ENCODE peak calls at places on chromosomes 11 and 22, in seven cellular contexts. One of them, this sample, is unnamed.

GRCh38 chr11:2517016-2517385 is 72.2 kb downstream of the KCNQ1 start:
- DNase-seq in AG10803: no peak
- DNase-seq in OCI-LY7: no peak
- DNase-seq in GM20000: no peak
- DNase-seq in MCF 10A: no peak
- DNase-seq in pancreas: no peak
- DNase-seq in DND-41: no peak
- DNase-seq in this sample: no peak

GRCh38 chr11:69950120-69950519 is 128.0 kb upstream of the ANO1 start:
- DNase-seq in AG10803: no peak
- DNase-seq in OCI-LY7: peak
- DNase-seq in GM20000: peak
- DNase-seq in MCF 10A: peak
- DNase-seq in pancreas: peak
- DNase-seq in DND-41: peak
- DNase-seq in this sample: no peak

GRCh38 chr11:17406818-17407149 is 18.3 kb upstream of the KCNJ11 start:
- DNase-seq in AG10803: no peak
- DNase-seq in OCI-LY7: no peak
- DNase-seq in GM20000: no peak
- DNase-seq in MCF 10A: no peak
- DNase-seq in pancreas: peak
- DNase-seq in DND-41: no peak
- DNase-seq in this sample: no peak

GRCh38 chr22:50011447-50012200 is 941 bp downstream of the IL17REL start:
- DNase-seq in AG10803: no peak
- DNase-seq in OCI-LY7: peak
- DNase-seq in GM20000: no peak
- DNase-seq in MCF 10A: no peak
- DNase-seq in pancreas: no peak
- DNase-seq in DND-41: no peak
- DNase-seq in this sample: no peak

GRCh38 chr22:36022697-36023096 is 5.9 kb downstream of the RBFOX2 start:
- DNase-seq in AG10803: no peak
- DNase-seq in OCI-LY7: peak
- DNase-seq in GM20000: no peak
- DNase-seq in MCF 10A: no peak
- DNase-seq in pancreas: no peak
- DNase-seq in DND-41: no peak
- DNase-seq in this sample: no peak

GRCh38 chr22:50696799-50697561 is 24.4 kb downstream of the SHANK3 start:
- DNase-seq in AG10803: peak
- DNase-seq in OCI-LY7: no peak
- DNase-seq in GM20000: no peak
- DNase-seq in MCF 10A: no peak
- DNase-seq in pancreas: peak
- DNase-seq in DND-41: no peak
- DNase-seq in this sample: no peak

GRCh38 chr11:125345706-125346561 is 150.1 kb downstream of the FEZ1 start:
- DNase-seq in AG10803: peak
- DNase-seq in OCI-LY7: peak
- DNase-seq in GM20000: peak
- DNase-seq in MCF 10A: peak
- DNase-seq in pancreas: peak
- DNase-seq in DND-41: peak
- DNase-seq in this sample: no peak

GRCh38 chr11:4826425-4826824 is 5.3 kb downstream of the OR51F2 start:
- DNase-seq in AG10803: peak
- DNase-seq in OCI-LY7: no peak
- DNase-seq in GM20000: no peak
- DNase-seq in MCF 10A: no peak
- DNase-seq in pancreas: no peak
- DNase-seq in DND-41: no peak
- DNase-seq in this sample: no peak

GRCh38 chr11:112564228-112564955 is 303.7 kb upstream of the PLET1 start:
- DNase-seq in AG10803: peak
- DNase-seq in OCI-LY7: no peak
- DNase-seq in GM20000: no peak
- DNase-seq in MCF 10A: peak
- DNase-seq in pancreas: no peak
- DNase-seq in DND-41: no peak
- DNase-seq in this sample: no peak

GRCh38 chr11:12123799-12124198 is 13.4 kb downstream of the MICAL2 start:
- DNase-seq in AG10803: peak
- DNase-seq in OCI-LY7: no peak
- DNase-seq in GM20000: no peak
- DNase-seq in MCF 10A: no peak
- DNase-seq in pancreas: no peak
- DNase-seq in DND-41: no peak
- DNase-seq in this sample: no peak

GRCh38 chr22:44732661-44733060 is 19.7 kb upstream of the ARHGAP8 start:
- DNase-seq in AG10803: no peak
- DNase-seq in OCI-LY7: no peak
- DNase-seq in GM20000: no peak
- DNase-seq in MCF 10A: no peak
- DNase-seq in pancreas: no peak
- DNase-seq in DND-41: no peak
- DNase-seq in this sample: no peak

GRCh38 chr11:64069401-64070300 is 33.9 kb downstream of the FLRT1 start:
- DNase-seq in AG10803: no peak
- DNase-seq in OCI-LY7: no peak
- DNase-seq in GM20000: no peak
- DNase-seq in MCF 10A: no peak
- DNase-seq in pancreas: no peak
- DNase-seq in DND-41: no peak
- DNase-seq in this sample: no peak

GRCh38 chr11:64444838-64445441 is 86.0 kb downstream of the RPS6KA4 start:
- DNase-seq in AG10803: peak
- DNase-seq in OCI-LY7: peak
- DNase-seq in GM20000: no peak
- DNase-seq in MCF 10A: peak
- DNase-seq in pancreas: no peak
- DNase-seq in DND-41: no peak
- DNase-seq in this sample: no peak

GRCh38 chr11:83540112-83540675 is 254.0 kb upstream of the CCDC90B start:
- DNase-seq in AG10803: no peak
- DNase-seq in OCI-LY7: no peak
- DNase-seq in GM20000: no peak
- DNase-seq in MCF 10A: no peak
- DNase-seq in pancreas: no peak
- DNase-seq in DND-41: no peak
- DNase-seq in this sample: no peak

GRCh38 chr11:76574406-76574805 is 96.1 kb downstream of the LRRC32 start:
- DNase-seq in AG10803: peak
- DNase-seq in OCI-LY7: no peak
- DNase-seq in GM20000: no peak
- DNase-seq in MCF 10A: no peak
- DNase-seq in pancreas: no peak
- DNase-seq in DND-41: no peak
- DNase-seq in this sample: no peak

GRCh38 chr11:124801636-124802312 is 1.6 kb upstream of the MSANTD2 start:
- DNase-seq in AG10803: peak
- DNase-seq in OCI-LY7: no peak
- DNase-seq in GM20000: no peak
- DNase-seq in MCF 10A: peak
- DNase-seq in pancreas: no peak
- DNase-seq in DND-41: no peak
- DNase-seq in this sample: no peak

GRCh38 chr11:26622201-26622600 is 50.1 kb upstream of the MUC15 start:
- DNase-seq in AG10803: no peak
- DNase-seq in OCI-LY7: no peak
- DNase-seq in GM20000: no peak
- DNase-seq in MCF 10A: peak
- DNase-seq in pancreas: no peak
- DNase-seq in DND-41: no peak
- DNase-seq in this sample: no peak

GRCh38 chr11:102589047-102589459 is 36.1 kb downstream of the MMP20 start:
- DNase-seq in AG10803: no peak
- DNase-seq in OCI-LY7: no peak
- DNase-seq in GM20000: peak
- DNase-seq in MCF 10A: no peak
- DNase-seq in pancreas: no peak
- DNase-seq in DND-41: no peak
- DNase-seq in this sample: no peak

GRCh38 chr11:8055836-8056526 is 25.0 kb upstream of the TUB start:
- DNase-seq in AG10803: no peak
- DNase-seq in OCI-LY7: no peak
- DNase-seq in GM20000: no peak
- DNase-seq in MCF 10A: no peak
- DNase-seq in pancreas: peak
- DNase-seq in DND-41: no peak
- DNase-seq in this sample: no peak

GRCh38 chr11:47415949-47416472 is 7.6 kb downstream of the SLC39A13 start:
- DNase-seq in AG10803: peak
- DNase-seq in OCI-LY7: no peak
- DNase-seq in GM20000: no peak
- DNase-seq in MCF 10A: peak
- DNase-seq in pancreas: no peak
- DNase-seq in DND-41: no peak
- DNase-seq in this sample: no peak

GRCh38 chr11:47004595-47005033 is 68.1 kb downstream of the CSTPP1 start:
- DNase-seq in AG10803: peak
- DNase-seq in OCI-LY7: peak
- DNase-seq in GM20000: no peak
- DNase-seq in MCF 10A: peak
- DNase-seq in pancreas: no peak
- DNase-seq in DND-41: peak
- DNase-seq in this sample: no peak

GRCh38 chr22:23072035-23072910 is 2.0 kb downstream of the GNAZ start:
- DNase-seq in AG10803: peak
- DNase-seq in OCI-LY7: no peak
- DNase-seq in GM20000: no peak
- DNase-seq in MCF 10A: no peak
- DNase-seq in pancreas: peak
- DNase-seq in DND-41: no peak
- DNase-seq in this sample: no peak

GRCh38 chr11:61776561-61777075 is 15.8 kb downstream of the TMEM258 start:
- DNase-seq in AG10803: peak
- DNase-seq in OCI-LY7: peak
- DNase-seq in GM20000: peak
- DNase-seq in MCF 10A: peak
- DNase-seq in pancreas: peak
- DNase-seq in DND-41: peak
- DNase-seq in this sample: peak

GRCh38 chr11:106697058-106697457 is 321.2 kb downstream of the GUCY1A2 start:
- DNase-seq in AG10803: peak
- DNase-seq in OCI-LY7: no peak
- DNase-seq in GM20000: no peak
- DNase-seq in MCF 10A: peak
- DNase-seq in pancreas: no peak
- DNase-seq in DND-41: no peak
- DNase-seq in this sample: no peak

GRCh38 chr11:114796954-114797721 is 118.8 kb downstream of the NXPE2 start:
- DNase-seq in AG10803: no peak
- DNase-seq in OCI-LY7: no peak
- DNase-seq in GM20000: no peak
- DNase-seq in MCF 10A: peak
- DNase-seq in pancreas: no peak
- DNase-seq in DND-41: no peak
- DNase-seq in this sample: no peak

DNA sequence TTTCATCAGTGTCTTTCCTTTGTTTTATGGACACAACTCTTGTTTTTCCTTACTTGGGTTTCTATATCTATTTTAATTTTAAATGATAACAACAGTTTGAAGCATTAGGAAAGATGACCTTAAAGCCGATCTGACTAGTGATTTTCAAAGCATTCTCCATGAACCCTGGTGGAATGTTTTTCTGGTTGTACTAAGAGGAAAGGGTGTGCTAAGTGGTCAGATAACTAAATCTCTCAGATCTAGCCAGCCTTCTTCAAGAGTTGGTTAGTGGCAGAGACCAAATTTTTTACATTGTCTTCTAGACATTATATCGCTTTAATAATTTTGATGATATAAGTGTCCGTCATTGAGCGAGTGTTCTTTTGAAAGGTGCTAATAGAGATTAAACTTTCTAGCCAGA is 134.4 kb downstream of the METTL15 start:
- DNase-seq in AG10803: no peak
- DNase-seq in OCI-LY7: no peak
- DNase-seq in GM20000: no peak
- DNase-seq in MCF 10A: no peak
- DNase-seq in pancreas: no peak
- DNase-seq in DND-41: no peak
- DNase-seq in this sample: no peak
- TF ChIP-seq CTCF in AG10803: no peak
- TF ChIP-seq CTCF in OCI-LY7: no peak
- TF ChIP-seq CTCF in GM20000: no peak
- TF ChIP-seq CTCF in MCF 10A: no peak
- TF ChIP-seq CTCF in pancreas: no peak
- TF ChIP-seq CTCF in DND-41: no peak
- TF ChIP-seq CTCF in this sample: no peak

GRCh38 chr22:32005453-32005852 is 37.6 kb upstream of the SLC5A1 start:
- DNase-seq in AG10803: peak
- DNase-seq in OCI-LY7: no peak
- DNase-seq in GM20000: no peak
- DNase-seq in MCF 10A: peak
- DNase-seq in pancreas: no peak
- DNase-seq in DND-41: no peak
- DNase-seq in this sample: no peak
- TF ChIP-seq CTCF in AG10803: no peak
- TF ChIP-seq CTCF in OCI-LY7: no peak
- TF ChIP-seq CTCF in GM20000: no peak
- TF ChIP-seq CTCF in MCF 10A: no peak
- TF ChIP-seq CTCF in pancreas: no peak
- TF ChIP-seq CTCF in DND-41: no peak
- TF ChIP-seq CTCF in this sample: no peak

GRCh38 chr11:95584589-95584988 is 205.0 kb downstream of the FAM76B start:
- DNase-seq in AG10803: no peak
- DNase-seq in OCI-LY7: peak
- DNase-seq in GM20000: peak
- DNase-seq in MCF 10A: no peak
- DNase-seq in pancreas: no peak
- DNase-seq in DND-41: no peak
- DNase-seq in this sample: no peak
- TF ChIP-seq CTCF in AG10803: no peak
- TF ChIP-seq CTCF in OCI-LY7: peak
- TF ChIP-seq CTCF in GM20000: no peak
- TF ChIP-seq CTCF in MCF 10A: no peak
- TF ChIP-seq CTCF in pancreas: no peak
- TF ChIP-seq CTCF in DND-41: no peak
- TF ChIP-seq CTCF in this sample: no peak

GRCh38 chr22:45868586-45869443 is 108.1 kb downstream of the WNT7B start:
- DNase-seq in AG10803: no peak
- DNase-seq in OCI-LY7: no peak
- DNase-seq in GM20000: no peak
- DNase-seq in MCF 10A: no peak
- DNase-seq in pancreas: no peak
- DNase-seq in DND-41: peak
- DNase-seq in this sample: no peak

GRCh38 chr22:45867906-45868555 is 108.9 kb downstream of the WNT7B start:
- DNase-seq in AG10803: no peak
- DNase-seq in OCI-LY7: no peak
- DNase-seq in GM20000: no peak
- DNase-seq in MCF 10A: no peak
- DNase-seq in pancreas: no peak
- DNase-seq in DND-41: peak
- DNase-seq in this sample: no peak

GRCh38 chr22:45865561-45866397 is 111.2 kb downstream of the WNT7B start:
- DNase-seq in AG10803: no peak
- DNase-seq in OCI-LY7: no peak
- DNase-seq in GM20000: no peak
- DNase-seq in MCF 10A: no peak
- DNase-seq in pancreas: no peak
- DNase-seq in DND-41: no peak
- DNase-seq in this sample: no peak

GRCh38 chr22:45866398-45867117 is 110.4 kb downstream of the WNT7B start:
- DNase-seq in AG10803: no peak
- DNase-seq in OCI-LY7: no peak
- DNase-seq in GM20000: no peak
- DNase-seq in MCF 10A: no peak
- DNase-seq in pancreas: no peak
- DNase-seq in DND-41: no peak
- DNase-seq in this sample: no peak

GRCh38 chr22:45867118-45867905 is 109.7 kb downstream of the WNT7B start:
- DNase-seq in AG10803: peak
- DNase-seq in OCI-LY7: no peak
- DNase-seq in GM20000: peak
- DNase-seq in MCF 10A: no peak
- DNase-seq in pancreas: peak
- DNase-seq in DND-41: peak
- DNase-seq in this sample: no peak
- TF ChIP-seq CTCF in AG10803: peak
- TF ChIP-seq CTCF in OCI-LY7: no peak
- TF ChIP-seq CTCF in GM20000: no peak
- TF ChIP-seq CTCF in MCF 10A: no peak
- TF ChIP-seq CTCF in pancreas: no peak
- TF ChIP-seq CTCF in DND-41: no peak
- TF ChIP-seq CTCF in this sample: no peak

This sample was measured in activated B cell treated with CpG ODN at 0.5 μM for 24 hours.